ENCODE peak calls at places on chromosome 2, in eight cellular contexts. One of them, this sample, is unnamed.

GRCh38 chr2:70111752-70112591 is 24.7 kb downstream of the PCBP1 start:
- DNase-seq in A549: no peak
- DNase-seq in upper lobe of right lung: no peak
- DNase-seq in fibroblast of lung: peak
- DNase-seq in stomach: no peak
- DNase-seq in sigmoid colon: peak
- DNase-seq in spleen: peak
- DNase-seq in adrenal gland: no peak
- DNase-seq in this sample: no peak

GRCh38 chr2:186648130-186648529 is 45.7 kb upstream of the FAM171B start:
- DNase-seq in A549: no peak
- DNase-seq in sigmoid colon: no peak
- DNase-seq in upper lobe of right lung: no peak
- DNase-seq in adrenal gland: no peak
- DNase-seq in stomach: no peak
- DNase-seq in spleen: no peak
- DNase-seq in fibroblast of lung: peak
- DNase-seq in this sample: no peak

GRCh38 chr2:96095116-96095636 is 21.2 kb downstream of the ADRA2B start:
- DNase-seq in adrenal gland: peak
- DNase-seq in sigmoid colon: peak
- DNase-seq in upper lobe of right lung: no peak
- DNase-seq in A549: no peak
- DNase-seq in fibroblast of lung: no peak
- DNase-seq in spleen: no peak
- DNase-seq in stomach: peak
- DNase-seq in this sample: no peak

GRCh38 chr2:208363485-208363884 is 43.1 kb upstream of the PTH2R start:
- DNase-seq in sigmoid colon: no peak
- DNase-seq in stomach: no peak
- DNase-seq in spleen: no peak
- DNase-seq in A549: peak
- DNase-seq in adrenal gland: no peak
- DNase-seq in upper lobe of right lung: no peak
- DNase-seq in fibroblast of lung: peak
- DNase-seq in this sample: no peak

GRCh38 chr2:49640630-49641029 is 486.3 kb upstream of the FSHR start:
- DNase-seq in fibroblast of lung: no peak
- DNase-seq in stomach: no peak
- DNase-seq in spleen: no peak
- DNase-seq in sigmoid colon: no peak
- DNase-seq in A549: no peak
- DNase-seq in upper lobe of right lung: no peak
- DNase-seq in adrenal gland: no peak
- DNase-seq in this sample: no peak

GRCh38 chr2:98390571-98391476 is 44.6 kb downstream of the CNGA3 start:
- DNase-seq in spleen: peak
- DNase-seq in A549: no peak
- DNase-seq in sigmoid colon: no peak
- DNase-seq in adrenal gland: no peak
- DNase-seq in fibroblast of lung: no peak
- DNase-seq in upper lobe of right lung: no peak
- DNase-seq in stomach: no peak
- DNase-seq in this sample: no peak

GRCh38 chr2:70440621-70441020 is 113.0 kb downstream of the TGFA start:
- DNase-seq in upper lobe of right lung: no peak
- DNase-seq in stomach: no peak
- DNase-seq in sigmoid colon: no peak
- DNase-seq in A549: no peak
- DNase-seq in fibroblast of lung: no peak
- DNase-seq in adrenal gland: no peak
- DNase-seq in spleen: no peak
- DNase-seq in this sample: no peak

GRCh38 chr2:200850512-200851256 is 13.8 kb downstream of the CLK1 start:
- DNase-seq in upper lobe of right lung: no peak
- DNase-seq in A549: no peak
- DNase-seq in spleen: no peak
- DNase-seq in stomach: no peak
- DNase-seq in sigmoid colon: no peak
- DNase-seq in adrenal gland: no peak
- DNase-seq in fibroblast of lung: no peak
- DNase-seq in this sample: no peak

GRCh38 chr2:201964631-201965206 is 68.9 kb upstream of the FZD7 start:
- DNase-seq in A549: no peak
- DNase-seq in upper lobe of right lung: no peak
- DNase-seq in adrenal gland: no peak
- DNase-seq in stomach: no peak
- DNase-seq in fibroblast of lung: peak
- DNase-seq in sigmoid colon: peak
- DNase-seq in spleen: no peak
- DNase-seq in this sample: no peak

GRCh38 chr2:85257359-85258193 is 70.2 kb downstream of the TGOLN2 start:
- DNase-seq in sigmoid colon: no peak
- DNase-seq in adrenal gland: no peak
- DNase-seq in fibroblast of lung: no peak
- DNase-seq in spleen: peak
- DNase-seq in upper lobe of right lung: no peak
- DNase-seq in stomach: no peak
- DNase-seq in A549: no peak
- DNase-seq in this sample: peak

GRCh38 chr2:144559681-144560080 is 39.8 kb upstream of the ZEB2 start:
- DNase-seq in fibroblast of lung: no peak
- DNase-seq in stomach: no peak
- DNase-seq in A549: no peak
- DNase-seq in spleen: no peak
- DNase-seq in sigmoid colon: no peak
- DNase-seq in upper lobe of right lung: no peak
- DNase-seq in adrenal gland: no peak
- DNase-seq in this sample: no peak

GRCh38 chr2:12867888-12868287 is 151.2 kb downstream of the TRIB2 start:
- DNase-seq in A549: no peak
- DNase-seq in sigmoid colon: no peak
- DNase-seq in upper lobe of right lung: no peak
- DNase-seq in fibroblast of lung: no peak
- DNase-seq in spleen: no peak
- DNase-seq in adrenal gland: no peak
- DNase-seq in stomach: no peak
- DNase-seq in this sample: no peak

GRCh38 chr2:17460401-17461086 is 57.7 kb downstream of the RAD51AP2 start:
- DNase-seq in stomach: no peak
- DNase-seq in spleen: no peak
- DNase-seq in sigmoid colon: no peak
- DNase-seq in upper lobe of right lung: no peak
- DNase-seq in A549: no peak
- DNase-seq in adrenal gland: no peak
- DNase-seq in fibroblast of lung: no peak
- DNase-seq in this sample: no peak

GRCh38 chr2:10566021-10566420 is 117.9 kb upstream of the ODC1 start:
- DNase-seq in upper lobe of right lung: no peak
- DNase-seq in adrenal gland: no peak
- DNase-seq in fibroblast of lung: peak
- DNase-seq in sigmoid colon: no peak
- DNase-seq in stomach: no peak
- DNase-seq in A549: no peak
- DNase-seq in spleen: no peak
- DNase-seq in this sample: no peak

GRCh38 chr2:8491296-8492048 is 190.4 kb upstream of the ID2 start:
- DNase-seq in adrenal gland: no peak
- DNase-seq in sigmoid colon: peak
- DNase-seq in spleen: no peak
- DNase-seq in upper lobe of right lung: no peak
- DNase-seq in A549: no peak
- DNase-seq in stomach: peak
- DNase-seq in fibroblast of lung: no peak
- DNase-seq in this sample: no peak
- H3K27ac ChIP-seq in adrenal gland: no peak
- H3K27ac ChIP-seq in sigmoid colon: no peak
- H3K27ac ChIP-seq in spleen: no peak
- H3K27ac ChIP-seq in upper lobe of right lung: no peak
- H3K27ac ChIP-seq in A549: no peak
- H3K27ac ChIP-seq in stomach: peak
- H3K27ac ChIP-seq in fibroblast of lung: no peak
- H3K27ac ChIP-seq in this sample: no peak

GRCh38 chr2:176081993-176082884 is 1.5 kb downstream of the EVX2 start:
- DNase-seq in adrenal gland: no peak
- DNase-seq in sigmoid colon: no peak
- DNase-seq in fibroblast of lung: no peak
- DNase-seq in upper lobe of right lung: no peak
- DNase-seq in A549: no peak
- DNase-seq in spleen: no peak
- DNase-seq in stomach: no peak
- DNase-seq in this sample: no peak

GRCh38 chr2:176081451-176081992 is 2.2 kb downstream of the EVX2 start:
- DNase-seq in A549: no peak
- DNase-seq in fibroblast of lung: no peak
- DNase-seq in sigmoid colon: no peak
- DNase-seq in upper lobe of right lung: no peak
- DNase-seq in spleen: no peak
- DNase-seq in stomach: no peak
- DNase-seq in adrenal gland: no peak
- DNase-seq in this sample: no peak

GRCh38 chr2:176084629-176085119 is 912 bp upstream of the EVX2 start:
- DNase-seq in upper lobe of right lung: no peak
- DNase-seq in spleen: no peak
- DNase-seq in A549: no peak
- DNase-seq in sigmoid colon: no peak
- DNase-seq in adrenal gland: no peak
- DNase-seq in stomach: no peak
- DNase-seq in fibroblast of lung: no peak
- DNase-seq in this sample: no peak

GRCh38 chr2:176083796-176084261 is at the start of gene EVX2:
- DNase-seq in upper lobe of right lung: no peak
- DNase-seq in stomach: no peak
- DNase-seq in adrenal gland: no peak
- DNase-seq in A549: no peak
- DNase-seq in fibroblast of lung: no peak
- DNase-seq in sigmoid colon: no peak
- DNase-seq in spleen: no peak
- DNase-seq in this sample: no peak

GRCh38 chr2:176082885-176083731 is 654 bp downstream of the EVX2 start:
- DNase-seq in fibroblast of lung: no peak
- DNase-seq in stomach: no peak
- DNase-seq in upper lobe of right lung: no peak
- DNase-seq in spleen: no peak
- DNase-seq in sigmoid colon: no peak
- DNase-seq in A549: no peak
- DNase-seq in adrenal gland: no peak
- DNase-seq in this sample: no peak
- H3K4me3 ChIP-seq in fibroblast of lung: no peak
- H3K4me3 ChIP-seq in stomach: no peak
- H3K4me3 ChIP-seq in upper lobe of right lung: no peak
- H3K4me3 ChIP-seq in spleen: no peak
- H3K4me3 ChIP-seq in sigmoid colon: peak
- H3K4me3 ChIP-seq in A549: no peak
- H3K4me3 ChIP-seq in adrenal gland: no peak
- H3K4me3 ChIP-seq in this sample: no peak

GRCh38 chr2:237096201-237096600 is 10.5 kb downstream of the COPS8 start:
- DNase-seq in upper lobe of right lung: no peak
- DNase-seq in fibroblast of lung: no peak
- DNase-seq in stomach: no peak
- DNase-seq in spleen: no peak
- DNase-seq in sigmoid colon: no peak
- DNase-seq in A549: no peak
- DNase-seq in adrenal gland: no peak
- DNase-seq in this sample: no peak

GRCh38 chr2:237091779-237092436 is 6.2 kb downstream of the COPS8 start:
- DNase-seq in spleen: no peak
- DNase-seq in stomach: no peak
- DNase-seq in A549: no peak
- DNase-seq in fibroblast of lung: peak
- DNase-seq in upper lobe of right lung: no peak
- DNase-seq in adrenal gland: no peak
- DNase-seq in sigmoid colon: peak
- DNase-seq in this sample: no peak

GRCh38 chr2:237090906-237091305 is 5.2 kb downstream of the COPS8 start:
- DNase-seq in sigmoid colon: no peak
- DNase-seq in fibroblast of lung: peak
- DNase-seq in A549: no peak
- DNase-seq in spleen: no peak
- DNase-seq in stomach: no peak
- DNase-seq in upper lobe of right lung: no peak
- DNase-seq in adrenal gland: no peak
- DNase-seq in this sample: no peak

GRCh38 chr2:237092506-237092905 is 6.8 kb downstream of the COPS8 start:
- DNase-seq in fibroblast of lung: no peak
- DNase-seq in sigmoid colon: no peak
- DNase-seq in upper lobe of right lung: no peak
- DNase-seq in stomach: no peak
- DNase-seq in A549: no peak
- DNase-seq in spleen: no peak
- DNase-seq in adrenal gland: no peak
- DNase-seq in this sample: no peak

DNA sequence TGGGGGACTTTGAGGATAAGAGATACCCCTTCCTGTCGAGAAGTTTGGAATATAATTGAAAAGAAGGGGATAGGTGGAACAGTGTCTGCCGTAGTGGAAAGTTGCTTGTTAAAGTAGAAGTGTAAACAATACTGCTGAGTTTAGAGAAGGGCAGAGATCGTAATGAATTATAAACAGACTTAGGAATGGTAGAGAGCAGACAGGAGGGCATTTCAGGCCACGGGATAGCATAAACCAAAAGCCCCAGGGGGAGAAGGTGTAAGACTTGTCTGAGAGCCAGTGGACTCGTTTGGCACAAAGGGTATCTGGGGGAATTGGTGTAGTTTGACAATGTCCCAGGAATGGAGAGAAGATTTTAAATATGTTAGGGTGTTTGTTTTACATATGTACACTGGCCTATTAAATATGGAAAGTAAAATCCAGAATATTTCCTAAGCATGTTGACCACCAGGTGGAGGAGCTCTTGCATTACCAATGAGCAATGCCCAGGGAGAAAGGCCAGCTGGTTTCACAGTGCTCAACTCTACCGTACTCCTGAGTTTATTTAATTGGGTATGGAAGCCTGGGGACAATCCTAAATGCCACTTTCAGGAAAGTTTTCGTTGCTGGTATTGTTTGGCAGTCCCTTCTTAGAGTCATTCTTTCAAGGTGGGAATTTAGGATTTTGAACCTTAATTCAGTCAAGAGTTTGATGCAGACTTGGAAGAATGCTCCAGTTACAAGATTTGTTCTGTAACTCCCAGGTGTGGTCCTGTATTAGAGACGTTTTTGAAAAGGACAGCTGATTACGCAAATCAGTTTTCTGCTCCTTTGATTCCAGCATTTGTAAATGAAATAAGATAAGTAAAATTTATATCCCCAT is 7.5 kb downstream of the COPS8 start:
- DNase-seq in stomach: no peak
- DNase-seq in spleen: no peak
- DNase-seq in upper lobe of right lung: no peak
- DNase-seq in sigmoid colon: peak
- DNase-seq in fibroblast of lung: peak
- DNase-seq in A549: peak
- DNase-seq in adrenal gland: no peak
- DNase-seq in this sample: no peak
- TF ChIP-seq CTCF in stomach: no peak
- TF ChIP-seq CTCF in spleen: no peak
- TF ChIP-seq CTCF in upper lobe of right lung: peak
- TF ChIP-seq CTCF in sigmoid colon: peak
- TF ChIP-seq CTCF in fibroblast of lung: peak
- TF ChIP-seq CTCF in A549: peak
- TF ChIP-seq CTCF in adrenal gland: peak
- TF ChIP-seq CTCF in this sample: peak

GRCh38 chr2:120287183-120288015 is 34.7 kb downstream of the RALB start:
- DNase-seq in A549: peak
- DNase-seq in stomach: no peak
- DNase-seq in upper lobe of right lung: no peak
- DNase-seq in spleen: no peak
- DNase-seq in adrenal gland: no peak
- DNase-seq in fibroblast of lung: peak
- DNase-seq in sigmoid colon: no peak
- DNase-seq in this sample: no peak
- H3K27ac ChIP-seq in A549: peak
- H3K27ac ChIP-seq in stomach: no peak
- H3K27ac ChIP-seq in upper lobe of right lung: no peak
- H3K27ac ChIP-seq in spleen: peak
- H3K27ac ChIP-seq in adrenal gland: no peak
- H3K27ac ChIP-seq in fibroblast of lung: peak
- H3K27ac ChIP-seq in sigmoid colon: no peak
- H3K27ac ChIP-seq in this sample: no peak